ENCODE peak calls at places on chromosomes 3 and 15, in seven cellular contexts. One of them, this sample, is unnamed.

GRCh38 chr3:46027736-46028397 is 584 bp upstream of the XCR1 start:
- DNase-seq in ascending aorta: no peak
- DNase-seq in posterior vena cava: no peak
- DNase-seq in amniotic stem cell: no peak
- DNase-seq in NCI-H460: no peak
- DNase-seq in NB4: peak
- DNase-seq in posterior cingulate gyrus: no peak
- DNase-seq in this sample: no peak

GRCh38 chr3:178367817-178368617 is 168.2 kb upstream of the KCNMB2 start:
- DNase-seq in amniotic stem cell: no peak
- DNase-seq in ascending aorta: peak
- DNase-seq in posterior cingulate gyrus: no peak
- DNase-seq in posterior vena cava: no peak
- DNase-seq in NCI-H460: no peak
- DNase-seq in NB4: no peak
- DNase-seq in this sample: no peak

GRCh38 chr3:152069871-152070270 is 196.4 kb downstream of the SUCNR1 start:
- DNase-seq in NCI-H460: no peak
- DNase-seq in posterior vena cava: no peak
- DNase-seq in amniotic stem cell: no peak
- DNase-seq in NB4: peak
- DNase-seq in ascending aorta: no peak
- DNase-seq in posterior cingulate gyrus: no peak
- DNase-seq in this sample: no peak

GRCh38 chr15:66830358-66830757 is 128.3 kb downstream of the SMAD6 start:
- DNase-seq in posterior vena cava: no peak
- DNase-seq in NB4: peak
- DNase-seq in posterior cingulate gyrus: no peak
- DNase-seq in amniotic stem cell: peak
- DNase-seq in NCI-H460: no peak
- DNase-seq in ascending aorta: peak
- DNase-seq in this sample: no peak

GRCh38 chr15:88911766-88912118 is 1.4 kb downstream of the MFGE8 start:
- DNase-seq in amniotic stem cell: no peak
- DNase-seq in NCI-H460: no peak
- DNase-seq in ascending aorta: peak
- DNase-seq in posterior cingulate gyrus: no peak
- DNase-seq in posterior vena cava: no peak
- DNase-seq in NB4: no peak
- DNase-seq in this sample: no peak

GRCh38 chr3:38579551-38580449 is 69.7 kb downstream of the SCN5A start:
- DNase-seq in amniotic stem cell: no peak
- DNase-seq in NB4: no peak
- DNase-seq in NCI-H460: no peak
- DNase-seq in posterior cingulate gyrus: no peak
- DNase-seq in posterior vena cava: no peak
- DNase-seq in ascending aorta: peak
- DNase-seq in this sample: no peak

GRCh38 chr3:156803949-156804741 is 22.0 kb upstream of the LEKR1 start:
- DNase-seq in ascending aorta: no peak
- DNase-seq in posterior cingulate gyrus: no peak
- DNase-seq in amniotic stem cell: no peak
- DNase-seq in NCI-H460: no peak
- DNase-seq in NB4: no peak
- DNase-seq in posterior vena cava: no peak
- DNase-seq in this sample: no peak

GRCh38 chr3:194824676-194825075 is 139.0 kb downstream of the FAM43A start:
- DNase-seq in NCI-H460: no peak
- DNase-seq in NB4: no peak
- DNase-seq in amniotic stem cell: no peak
- DNase-seq in ascending aorta: no peak
- DNase-seq in posterior cingulate gyrus: no peak
- DNase-seq in posterior vena cava: no peak
- DNase-seq in this sample: no peak

GRCh38 chr3:139537325-139537724 is 2.2 kb downstream of the RBP1 start:
- DNase-seq in NCI-H460: no peak
- DNase-seq in posterior cingulate gyrus: no peak
- DNase-seq in amniotic stem cell: no peak
- DNase-seq in NB4: no peak
- DNase-seq in posterior vena cava: no peak
- DNase-seq in ascending aorta: no peak
- DNase-seq in this sample: no peak

GRCh38 chr3:146968204-146968651 is 363.1 kb upstream of the PLSCR5 start:
- DNase-seq in amniotic stem cell: peak
- DNase-seq in NB4: no peak
- DNase-seq in posterior vena cava: no peak
- DNase-seq in ascending aorta: no peak
- DNase-seq in posterior cingulate gyrus: no peak
- DNase-seq in NCI-H460: no peak
- DNase-seq in this sample: no peak

GRCh38 chr15:34436956-34437442 is 609 bp downstream of the GOLGA8A start:
- DNase-seq in amniotic stem cell: no peak
- DNase-seq in ascending aorta: no peak
- DNase-seq in NCI-H460: no peak
- DNase-seq in NB4: peak
- DNase-seq in posterior vena cava: no peak
- DNase-seq in posterior cingulate gyrus: no peak
- DNase-seq in this sample: peak

GRCh38 chr3:143972495-143973351 is 1.1 kb downstream of the DIPK2A start:
- DNase-seq in ascending aorta: peak
- DNase-seq in posterior vena cava: peak
- DNase-seq in amniotic stem cell: peak
- DNase-seq in NCI-H460: peak
- DNase-seq in posterior cingulate gyrus: peak
- DNase-seq in NB4: peak
- DNase-seq in this sample: peak

GRCh38 chr3:173502983-173503568 is 105.5 kb downstream of the NLGN1 start:
- DNase-seq in NCI-H460: no peak
- DNase-seq in NB4: no peak
- DNase-seq in ascending aorta: no peak
- DNase-seq in amniotic stem cell: no peak
- DNase-seq in posterior cingulate gyrus: no peak
- DNase-seq in posterior vena cava: no peak
- DNase-seq in this sample: no peak

GRCh38 chr3:72694398-72694797 is 153.8 kb downstream of the SHQ1 start:
- DNase-seq in posterior vena cava: no peak
- DNase-seq in ascending aorta: no peak
- DNase-seq in NB4: no peak
- DNase-seq in posterior cingulate gyrus: no peak
- DNase-seq in amniotic stem cell: no peak
- DNase-seq in NCI-H460: no peak
- DNase-seq in this sample: no peak

GRCh38 chr15:40339621-40339945 is 1.2 kb downstream of the CCDC9B start:
- DNase-seq in NB4: no peak
- DNase-seq in NCI-H460: no peak
- DNase-seq in ascending aorta: no peak
- DNase-seq in amniotic stem cell: no peak
- DNase-seq in posterior cingulate gyrus: no peak
- DNase-seq in posterior vena cava: peak
- DNase-seq in this sample: peak

GRCh38 chr3:187540847-187541246 is 129.3 kb downstream of the SST start:
- DNase-seq in amniotic stem cell: no peak
- DNase-seq in NB4: no peak
- DNase-seq in ascending aorta: no peak
- DNase-seq in posterior cingulate gyrus: no peak
- DNase-seq in NCI-H460: no peak
- DNase-seq in posterior vena cava: no peak
- DNase-seq in this sample: no peak

GRCh38 chr15:93703092-93703785 is 528.1 kb upstream of the MCTP2 start:
- DNase-seq in posterior cingulate gyrus: no peak
- DNase-seq in NCI-H460: no peak
- DNase-seq in NB4: no peak
- DNase-seq in posterior vena cava: no peak
- DNase-seq in amniotic stem cell: no peak
- DNase-seq in ascending aorta: no peak
- DNase-seq in this sample: no peak

GRCh38 chr3:154931484-154931883 is 148.6 kb upstream of the MME start:
- DNase-seq in NCI-H460: no peak
- DNase-seq in posterior cingulate gyrus: no peak
- DNase-seq in NB4: no peak
- DNase-seq in posterior vena cava: no peak
- DNase-seq in amniotic stem cell: no peak
- DNase-seq in ascending aorta: no peak
- DNase-seq in this sample: no peak

GRCh38 chr3:45232531-45232930 is 6.4 kb upstream of the TMEM158 start:
- DNase-seq in posterior vena cava: no peak
- DNase-seq in posterior cingulate gyrus: no peak
- DNase-seq in amniotic stem cell: no peak
- DNase-seq in NCI-H460: no peak
- DNase-seq in ascending aorta: no peak
- DNase-seq in NB4: no peak
- DNase-seq in this sample: no peak

GRCh38 chr3:76010252-76010651 is 224.9 kb upstream of the ZNF717 start:
- DNase-seq in posterior vena cava: no peak
- DNase-seq in NCI-H460: no peak
- DNase-seq in NB4: no peak
- DNase-seq in amniotic stem cell: no peak
- DNase-seq in ascending aorta: no peak
- DNase-seq in posterior cingulate gyrus: no peak
- DNase-seq in this sample: no peak

GRCh38 chr15:71611721-71612016 is 198.7 kb upstream of the NR2E3 start:
- DNase-seq in amniotic stem cell: no peak
- DNase-seq in posterior vena cava: no peak
- DNase-seq in NB4: no peak
- DNase-seq in ascending aorta: no peak
- DNase-seq in NCI-H460: no peak
- DNase-seq in posterior cingulate gyrus: no peak
- DNase-seq in this sample: no peak

GRCh38 chr15:72599855-72600464 is 54.5 kb upstream of the GOLGA6B start:
- DNase-seq in posterior cingulate gyrus: no peak
- DNase-seq in NCI-H460: peak
- DNase-seq in posterior vena cava: no peak
- DNase-seq in ascending aorta: no peak
- DNase-seq in NB4: peak
- DNase-seq in amniotic stem cell: no peak
- DNase-seq in this sample: no peak

GRCh38 chr3:175199961-175200360 is 340.8 kb downstream of the NAALADL2 start:
- DNase-seq in posterior vena cava: no peak
- DNase-seq in ascending aorta: no peak
- DNase-seq in posterior cingulate gyrus: no peak
- DNase-seq in NB4: no peak
- DNase-seq in NCI-H460: no peak
- DNase-seq in amniotic stem cell: peak
- DNase-seq in this sample: no peak

GRCh38 chr15:25246641-25247417 is 192.0 kb downstream of the UBE3A start:
- DNase-seq in NB4: no peak
- DNase-seq in NCI-H460: no peak
- DNase-seq in amniotic stem cell: no peak
- DNase-seq in posterior vena cava: peak
- DNase-seq in ascending aorta: peak
- DNase-seq in posterior cingulate gyrus: no peak
- DNase-seq in this sample: peak

GRCh38 chr3:101619734-101620133 is 45.8 kb downstream of the PCNP start:
- DNase-seq in ascending aorta: no peak
- DNase-seq in posterior vena cava: no peak
- DNase-seq in posterior cingulate gyrus: no peak
- DNase-seq in NB4: no peak
- DNase-seq in NCI-H460: no peak
- DNase-seq in amniotic stem cell: no peak
- DNase-seq in this sample: no peak

GRCh38 chr3:32337501-32337900 is 54.2 kb upstream of the CMTM7 start:
- DNase-seq in amniotic stem cell: no peak
- DNase-seq in posterior vena cava: no peak
- DNase-seq in ascending aorta: no peak
- DNase-seq in NCI-H460: no peak
- DNase-seq in posterior cingulate gyrus: no peak
- DNase-seq in NB4: no peak
- DNase-seq in this sample: no peak

GRCh38 chr3:46271209-46271608 is 28.9 kb downstream of the CCR3 start:
- DNase-seq in amniotic stem cell: no peak
- DNase-seq in posterior cingulate gyrus: no peak
- DNase-seq in ascending aorta: no peak
- DNase-seq in NCI-H460: no peak
- DNase-seq in posterior vena cava: no peak
- DNase-seq in NB4: no peak
- DNase-seq in this sample: no peak

GRCh38 chr15:54820098-54820497 is 376.6 kb downstream of the RSL24D1 start:
- DNase-seq in amniotic stem cell: no peak
- DNase-seq in NCI-H460: no peak
- DNase-seq in posterior cingulate gyrus: no peak
- DNase-seq in posterior vena cava: no peak
- DNase-seq in ascending aorta: no peak
- DNase-seq in NB4: no peak
- DNase-seq in this sample: no peak

GRCh38 chr3:42557849-42558248 is 23.9 kb downstream of the SEC22C start:
- DNase-seq in posterior vena cava: no peak
- DNase-seq in amniotic stem cell: no peak
- DNase-seq in NCI-H460: no peak
- DNase-seq in NB4: peak
- DNase-seq in ascending aorta: no peak
- DNase-seq in posterior cingulate gyrus: no peak
- DNase-seq in this sample: no peak

GRCh38 chr3:39275052-39275451 is 4.8 kb downstream of the CX3CR1 start:
- DNase-seq in ascending aorta: peak
- DNase-seq in posterior vena cava: no peak
- DNase-seq in amniotic stem cell: no peak
- DNase-seq in NB4: no peak
- DNase-seq in NCI-H460: no peak
- DNase-seq in posterior cingulate gyrus: no peak
- DNase-seq in this sample: no peak

GRCh38 chr15:65902373-65902772 is 33.1 kb downstream of the RAB11A start:
- DNase-seq in ascending aorta: peak
- DNase-seq in posterior vena cava: no peak
- DNase-seq in NCI-H460: no peak
- DNase-seq in posterior cingulate gyrus: no peak
- DNase-seq in amniotic stem cell: no peak
- DNase-seq in NB4: peak
- DNase-seq in this sample: peak

GRCh38 chr15:69668963-69669362 is 216.3 kb downstream of the RPLP1 start:
- DNase-seq in NB4: peak
- DNase-seq in posterior vena cava: peak
- DNase-seq in amniotic stem cell: no peak
- DNase-seq in NCI-H460: no peak
- DNase-seq in ascending aorta: peak
- DNase-seq in posterior cingulate gyrus: no peak
- DNase-seq in this sample: no peak

GRCh38 chr3:98657429-98657828 is 64.0 kb upstream of the CPOX start:
- DNase-seq in amniotic stem cell: no peak
- DNase-seq in NB4: peak
- DNase-seq in ascending aorta: no peak
- DNase-seq in NCI-H460: peak
- DNase-seq in posterior cingulate gyrus: peak
- DNase-seq in posterior vena cava: no peak
- DNase-seq in this sample: peak